ENCODE peak calls at places on chromosomes 16 and 17, in six cellular contexts. S is dorsolateral prefrontal cortex, E is upper lobe of right lung, F is stomach, L is glutamatergic neuron, K is cardiac muscle cell. W is an unnamed sample.

GRCh38 chr17:27879987-27880608 is 13.1 kb downstream of the LYRM9 start:
- DNase-seq in E (peak), K (peak), L (peak), S (peak), F (peak), W (peak)

GRCh38 chr16:85616608-85617311 is 3.6 kb downstream of the GSE1 start:
- DNase-seq in S (no peak), L (no peak), K (no peak), E (peak), F (peak), W (no peak)

GRCh38 chr16:25771812-25772568 is 80.2 kb downstream of the HS3ST4 start:
- DNase-seq in E (no peak), L (no peak), F (no peak), K (no peak), S (no peak), W (no peak)

GRCh38 chr17:27657620-27658019 is 26.6 kb downstream of the LGALS9 start:
- DNase-seq in S (no peak), K (peak), F (no peak), E (peak), L (no peak), W (no peak)

GRCh38 chr17:21376835-21377690 is 906 bp downstream of the KCNJ12 start:
- DNase-seq in E (no peak), F (peak), L (peak), S (no peak), K (peak), W (peak)

GRCh38 chr16:71526111-71526998 is at the start of gene CHST4:
- DNase-seq in S (no peak), E (no peak), K (peak), F (no peak), L (no peak), W (peak)

GRCh38 chr16:86396318-86396882 is 113.9 kb upstream of the FOXF1 start:
- DNase-seq in S (no peak), F (no peak), L (no peak), K (peak), E (no peak), W (no peak)

GRCh38 chr16:58499092-58499511 is 841 bp upstream of the NDRG4 start:
- DNase-seq in F (no peak), S (no peak), L (no peak), K (no peak), E (no peak), W (no peak)

GRCh38 chr16:68492501-68493411 is 44.4 kb upstream of the SMPD3 start:
- DNase-seq in E (no peak), K (no peak), F (peak), L (no peak), S (no peak), W (no peak)

GRCh38 chr17:50027639-50028206 is 28.2 kb upstream of the ITGA3 start:
- DNase-seq in F (peak), L (no peak), S (no peak), E (peak), K (peak), W (peak)

GRCh38 chr17:74964988-74965622 is 7.5 kb downstream of the HID1 start:
- DNase-seq in L (no peak), S (no peak), K (no peak), E (no peak), F (no peak), W (no peak)

DNA sequence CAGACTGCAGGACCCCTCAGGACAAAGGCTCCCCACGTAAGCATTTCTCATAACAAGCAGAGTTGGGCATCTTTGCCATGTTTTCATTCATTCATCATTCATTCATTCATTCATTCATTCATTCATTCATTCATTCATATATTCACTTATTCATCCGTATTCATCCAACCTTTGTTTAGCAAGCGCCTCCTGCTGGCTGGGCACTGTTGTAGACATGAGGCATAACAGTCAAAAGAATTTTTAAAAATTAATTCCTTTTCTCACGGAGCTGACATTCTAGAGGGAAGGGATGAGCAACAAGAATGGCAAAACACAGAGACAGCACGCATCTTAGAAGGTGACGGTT is 351.7 kb upstream of the TNRC6C start:
- DNase-seq in L (no peak), K (no peak), F (no peak), E (no peak), S (no peak), W (no peak)
- TF ChIP-seq CTCF in L (no peak), K (no peak), F (no peak), E (peak), S (no peak), W (no peak)

GRCh38 chr17:41864498-41864836 is 756 bp downstream of the KLHL11 start:
- DNase-seq in L (no peak), E (no peak), S (no peak), K (no peak), F (no peak), W (no peak)

GRCh38 chr17:41863074-41863843 is 2.0 kb downstream of the KLHL11 start:
- DNase-seq in S (no peak), E (no peak), L (no peak), K (no peak), F (no peak), W (no peak)

GRCh38 chr17:41868568-41868967 is 3.3 kb upstream of the KLHL11 start:
- DNase-seq in E (no peak), L (no peak), S (no peak), F (no peak), K (no peak), W (no peak)

GRCh38 chr17:41865596-41865893 is 322 bp upstream of the KLHL11 start:
- DNase-seq in E (no peak), K (no peak), S (no peak), F (no peak), L (no peak), W (no peak)

GRCh38 chr17:41864837-41865595 is at the start of gene KLHL11:
- DNase-seq in F (peak), K (peak), S (peak), E (peak), L (peak), W (peak)
- TF ChIP-seq CTCF in F (no peak), K (no peak), S (peak), E (no peak), L (no peak), W (no peak)

GRCh38 chr17:80474933-80475915 is 1.2 kb downstream of the NPTX1 start:
- DNase-seq in L (peak), F (no peak), E (no peak), S (no peak), K (no peak), W (no peak)
- TF ChIP-seq CTCF in L (no peak), F (no peak), E (no peak), S (no peak), K (no peak), W (no peak)

DNA sequence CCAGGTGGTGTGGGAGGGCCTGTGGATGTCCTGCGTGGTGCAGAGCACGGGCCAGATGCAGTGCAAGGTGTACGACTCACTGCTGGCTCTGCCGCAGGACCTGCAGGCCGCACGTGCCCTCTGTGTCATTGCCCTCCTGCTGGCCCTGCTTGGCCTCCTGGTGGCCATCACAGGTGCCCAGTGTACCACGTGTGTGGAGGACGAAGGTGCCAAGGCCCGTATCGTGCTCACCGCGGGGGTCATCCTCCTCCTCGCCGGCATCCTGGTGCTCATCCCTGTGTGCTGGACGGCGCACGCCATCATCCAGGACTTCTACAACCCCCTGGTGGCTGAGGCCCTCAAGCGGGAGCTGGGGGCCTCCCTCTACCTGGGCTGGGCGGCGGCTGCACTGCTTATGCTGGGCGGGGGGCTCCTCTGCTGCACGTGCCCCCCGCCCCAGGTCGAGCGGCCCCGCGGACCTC is 798 bp downstream of the CLDN9 start:
- DNase-seq in F (no peak), E (no peak), K (no peak), L (no peak), S (no peak), W (no peak)
- TF ChIP-seq CTCF in F (no peak), E (no peak), K (no peak), L (no peak), S (no peak), W (peak)

DNA sequence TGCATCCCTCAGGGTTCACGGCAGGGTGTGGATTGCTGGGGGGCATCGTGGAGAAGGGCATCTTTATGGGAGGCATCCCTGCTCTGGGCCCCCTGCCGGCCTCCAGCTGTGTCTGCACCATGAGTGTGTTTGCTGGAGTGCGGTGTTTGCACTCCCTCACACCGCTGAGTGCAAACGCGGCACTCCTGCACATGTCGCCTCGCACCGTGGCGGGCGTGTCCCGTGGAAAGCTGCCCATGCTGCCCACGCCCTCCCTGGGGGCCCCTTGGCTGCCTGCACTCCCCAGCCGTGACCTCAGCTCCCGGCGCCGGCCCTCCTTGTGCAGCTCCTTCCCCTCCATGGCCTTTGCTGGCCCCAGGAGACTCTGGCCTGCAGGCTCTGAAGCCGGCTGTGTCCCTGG is 74.6 kb upstream of the ZNF750 start:
- DNase-seq in F (peak), K (peak), S (no peak), L (no peak), E (peak), W (no peak)
- TF ChIP-seq CTCF in F (peak), K (peak), S (no peak), L (no peak), E (peak), W (no peak)

GRCh38 chr17:36948717-36949460 is at the start of gene AATF:
- DNase-seq in S (peak), K (peak), F (peak), L (peak), E (peak), W (peak)
- TF ChIP-seq CTCF in S (no peak), K (no peak), F (no peak), L (no peak), E (no peak), W (no peak)

DNA sequence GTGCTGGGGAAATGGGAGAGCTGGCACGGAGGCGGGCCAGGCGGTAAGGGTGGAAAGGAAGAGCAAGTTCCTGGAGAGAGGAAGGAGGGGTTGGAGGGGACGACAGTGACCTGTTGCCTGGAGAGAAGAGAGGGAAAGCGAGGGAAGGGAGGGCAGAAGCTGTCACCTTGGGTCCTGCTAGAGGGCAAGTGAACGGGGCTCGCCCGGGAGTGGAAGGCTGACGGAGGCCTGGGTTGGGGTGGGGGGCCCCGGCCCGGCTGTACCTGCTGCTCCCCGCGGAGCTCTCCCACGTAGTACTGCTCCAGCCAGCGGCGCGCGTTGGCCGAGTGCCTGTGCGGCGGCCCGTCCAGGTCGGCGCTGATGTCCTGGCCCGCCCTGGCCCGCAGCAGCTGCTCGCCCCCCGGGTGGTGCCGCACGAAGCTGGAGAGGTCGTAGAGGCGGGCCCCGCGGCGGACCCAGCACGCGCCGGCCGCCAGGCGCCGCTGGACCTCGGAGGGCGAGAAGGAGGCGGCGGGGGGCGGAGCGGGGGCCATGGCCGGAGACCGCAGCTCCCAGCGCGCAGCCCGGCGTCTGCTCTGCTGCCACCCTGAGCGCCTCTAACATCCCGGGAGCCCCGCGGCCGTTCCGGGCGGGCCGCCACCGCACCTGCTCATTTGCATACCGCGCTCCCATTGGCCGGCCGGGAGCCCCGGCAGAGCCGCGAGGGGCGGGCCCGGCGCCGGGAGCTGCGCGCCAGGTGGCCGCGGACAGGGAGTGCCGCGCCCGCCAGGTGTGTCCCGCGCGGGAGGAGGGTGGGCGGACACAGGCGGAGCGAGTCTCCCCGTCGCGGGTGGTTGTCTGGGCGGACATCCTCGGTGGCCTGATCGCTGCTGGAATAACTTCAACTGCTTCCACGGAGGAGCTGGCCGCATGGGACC is at the start of gene FA2H:
- DNase-seq in F (peak), S (peak), E (peak), K (peak), L (peak), W (peak)
- TF ChIP-seq CTCF in F (no peak), S (peak), E (peak), K (no peak), L (peak), W (peak)

GRCh38 chr17:2395258-2396170 is 5.3 kb downstream of the MNT start:
- DNase-seq in S (no peak), L (no peak), E (peak), F (no peak), K (peak), W (peak)
- TF ChIP-seq CTCF in S (no peak), L (no peak), E (peak), F (no peak), K (no peak), W (no peak)

GRCh38 chr16:19213885-19214284 is 45.8 kb downstream of the SYT17 start:
- DNase-seq in L (no peak), E (no peak), F (no peak), K (no peak), S (no peak), W (no peak)
- TF ChIP-seq CTCF in L (no peak), E (no peak), F (no peak), K (no peak), S (no peak), W (no peak)

W was measured in Calu3.